ENCODE peak calls at places on chromosome 16, in four cellular contexts. One of them, this sample, is unnamed.

GRCh38 chr16:35637683-35638082 is 2178.3 kb downstream of the TP53TG3F start:
- DNase-seq in lung: no peak
- DNase-seq in GM13977: no peak
- DNase-seq in lower leg skin: no peak
- DNase-seq in this sample: no peak

GRCh38 chr16:55949518-55949917 is 74.3 kb upstream of the CES5A start:
- DNase-seq in lower leg skin: no peak
- DNase-seq in lung: no peak
- DNase-seq in GM13977: no peak
- DNase-seq in this sample: no peak

GRCh38 chr16:70597135-70597534 is 49.2 kb upstream of the IL34 start:
- DNase-seq in lower leg skin: no peak
- DNase-seq in GM13977: no peak
- DNase-seq in lung: no peak
- DNase-seq in this sample: no peak

GRCh38 chr16:22098538-22099255 is 6.4 kb downstream of the VWA3A start:
- DNase-seq in lower leg skin: no peak
- DNase-seq in lung: no peak
- DNase-seq in GM13977: peak; percentile 73
- DNase-seq in this sample: peak; percentile 23

GRCh38 chr16:50925758-50926357 is 184.0 kb downstream of the CYLD start:
- DNase-seq in lower leg skin: peak; percentile 70
- DNase-seq in GM13977: no peak
- DNase-seq in lung: no peak
- DNase-seq in this sample: no peak

GRCh38 chr16:55225972-55226542 is 97.9 kb upstream of the IRX6 start:
- DNase-seq in lung: no peak
- DNase-seq in lower leg skin: no peak
- DNase-seq in GM13977: no peak
- DNase-seq in this sample: no peak

GRCh38 chr16:66426112-66427035 is 721 bp upstream of the BEAN1 start:
- DNase-seq in GM13977: no peak
- DNase-seq in lower leg skin: peak; percentile 75
- DNase-seq in lung: no peak
- DNase-seq in this sample: no peak

GRCh38 chr16:48687421-48688038 is 77.5 kb upstream of the N4BP1 start:
- DNase-seq in GM13977: peak; percentile 64
- DNase-seq in lower leg skin: no peak
- DNase-seq in lung: peak; percentile 41
- DNase-seq in this sample: peak; percentile 62

GRCh38 chr16:46916980-46917379 is 32.8 kb downstream of the GPT2 start:
- DNase-seq in GM13977: no peak
- DNase-seq in lower leg skin: no peak
- DNase-seq in lung: no peak
- DNase-seq in this sample: no peak

GRCh38 chr16:25735645-25736044 is 43.9 kb downstream of the HS3ST4 start:
- DNase-seq in lower leg skin: no peak
- DNase-seq in GM13977: no peak
- DNase-seq in lung: no peak
- DNase-seq in this sample: no peak

GRCh38 chr16:61150351-61150750 is 885.9 kb downstream of the CDH8 start:
- DNase-seq in GM13977: no peak
- DNase-seq in lower leg skin: no peak
- DNase-seq in lung: no peak
- DNase-seq in this sample: no peak

GRCh38 chr16:71250461-71251232 is 20.1 kb upstream of the HYDIN start:
- DNase-seq in lower leg skin: no peak
- DNase-seq in lung: no peak
- DNase-seq in GM13977: no peak
- DNase-seq in this sample: no peak

GRCh38 chr16:51994597-51994996 is 552.3 kb downstream of the TOX3 start:
- DNase-seq in GM13977: no peak
- DNase-seq in lower leg skin: no peak
- DNase-seq in lung: peak; percentile 91
- DNase-seq in this sample: no peak

GRCh38 chr16:68281368-68282063 is 17.2 kb downstream of the SLC7A6 start:
- DNase-seq in lower leg skin: no peak
- DNase-seq in lung: no peak
- DNase-seq in GM13977: no peak
- DNase-seq in this sample: no peak

GRCh38 chr16:84518804-84519341 is 14.4 kb upstream of the MEAK7 start:
- DNase-seq in lung: no peak
- DNase-seq in GM13977: no peak
- DNase-seq in lower leg skin: no peak
- DNase-seq in this sample: no peak

GRCh38 chr16:49638696-49639629 is 216.9 kb downstream of the ZNF423 start:
- DNase-seq in GM13977: no peak
- DNase-seq in lung: no peak
- DNase-seq in lower leg skin: no peak
- DNase-seq in this sample: peak; percentile 36

GRCh38 chr16:78321611-78322010 is 222.2 kb downstream of the WWOX start:
- DNase-seq in GM13977: no peak
- DNase-seq in lower leg skin: no peak
- DNase-seq in lung: no peak
- DNase-seq in this sample: no peak

GRCh38 chr16:87534030-87534653 is 41.3 kb upstream of the ZCCHC14 start:
- DNase-seq in lower leg skin: no peak
- DNase-seq in GM13977: no peak
- DNase-seq in lung: no peak
- DNase-seq in this sample: no peak

GRCh38 chr16:57113664-57114063 is 21.3 kb downstream of the CPNE2 start:
- DNase-seq in lung: no peak
- DNase-seq in GM13977: no peak
- DNase-seq in lower leg skin: no peak
- DNase-seq in this sample: no peak

GRCh38 chr16:29900102-29900887 is at the start of gene ASPHD1:
- DNase-seq in GM13977: peak; percentile 93
- DNase-seq in lower leg skin: peak; percentile 93
- DNase-seq in lung: peak; percentile 70
- DNase-seq in this sample: peak; percentile 65

GRCh38 chr16:66169817-66170216 is 196.7 kb upstream of the CDH5 start:
- DNase-seq in lower leg skin: no peak
- DNase-seq in lung: no peak
- DNase-seq in GM13977: no peak
- DNase-seq in this sample: no peak

GRCh38 chr16:65547799-65548446 is 426.1 kb upstream of the CDH11 start:
- DNase-seq in lower leg skin: no peak
- DNase-seq in GM13977: no peak
- DNase-seq in lung: no peak
- DNase-seq in this sample: no peak

GRCh38 chr16:24999856-25000447 is 15.2 kb downstream of the ARHGAP17 start:
- DNase-seq in lung: no peak
- DNase-seq in GM13977: no peak
- DNase-seq in lower leg skin: no peak
- DNase-seq in this sample: no peak

GRCh38 chr16:62256406-62256805 is 220.2 kb upstream of the CDH8 start:
- DNase-seq in lung: no peak
- DNase-seq in lower leg skin: no peak
- DNase-seq in GM13977: no peak
- DNase-seq in this sample: no peak

GRCh38 chr16:73053379-73054130 is 5.6 kb upstream of the ZFHX3 start:
- DNase-seq in GM13977: no peak
- DNase-seq in lower leg skin: no peak
- DNase-seq in lung: no peak
- DNase-seq in this sample: no peak

GRCh38 chr16:79104567-79104966 is 496.0 kb downstream of the MAF start:
- DNase-seq in GM13977: no peak
- DNase-seq in lung: no peak
- DNase-seq in lower leg skin: no peak
- DNase-seq in this sample: no peak

GRCh38 chr16:56657555-56658430 is at the start of gene MT1F:
- DNase-seq in lower leg skin: peak; percentile 97
- DNase-seq in lung: peak; percentile 94
- DNase-seq in GM13977: peak; percentile 45
- DNase-seq in this sample: peak; percentile 72

DNA sequence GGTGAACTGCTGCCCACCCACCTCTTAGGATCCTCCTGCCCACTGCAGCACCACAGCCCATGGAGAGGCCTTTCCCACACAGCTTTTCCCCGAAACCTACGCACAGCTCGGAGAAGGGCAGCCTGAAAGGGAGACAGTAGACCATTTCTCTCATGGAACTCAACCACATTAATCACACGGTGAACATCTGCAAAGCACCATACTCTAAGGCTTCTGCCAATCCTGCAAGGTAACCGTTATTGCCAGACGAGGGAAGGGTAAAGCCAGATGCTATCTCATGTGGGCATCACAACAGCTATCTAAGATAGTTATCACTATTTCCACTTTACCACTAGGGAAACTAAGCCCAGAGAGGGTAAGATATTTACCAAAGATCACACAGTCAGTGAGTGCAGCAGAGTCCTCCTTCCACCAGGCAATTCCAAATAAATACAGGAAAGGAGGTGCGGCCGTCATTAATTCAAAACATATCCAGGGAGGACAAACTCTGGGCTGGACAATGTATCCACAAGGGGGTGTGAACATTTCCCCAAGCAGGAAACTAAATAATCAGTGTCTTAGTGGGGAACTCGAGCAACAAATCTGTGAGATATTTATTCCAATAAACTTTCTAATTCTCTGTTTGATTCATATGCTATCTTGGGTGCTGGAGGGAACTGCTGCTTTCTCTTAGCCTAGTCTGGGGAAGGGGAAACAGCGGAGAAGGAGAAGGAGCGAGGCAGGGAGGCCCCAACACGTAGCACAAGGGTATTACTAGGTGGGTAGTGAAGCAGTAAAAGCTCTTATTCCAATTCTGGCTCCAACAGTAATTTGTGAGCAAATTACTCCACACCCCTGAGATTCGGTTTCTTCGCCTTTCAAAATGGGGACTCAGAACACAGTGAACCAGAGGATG is 723 bp downstream of the TMEM186 start:
- DNase-seq in GM13977: no peak
- DNase-seq in lower leg skin: no peak
- DNase-seq in lung: no peak
- DNase-seq in this sample: no peak
- TF ChIP-seq CTCF in GM13977: no peak
- TF ChIP-seq CTCF in lower leg skin: no peak
- TF ChIP-seq CTCF in lung: no peak
- TF ChIP-seq CTCF in this sample: no peak

GRCh38 chr16:537415-538335 is 10.2 kb downstream of the CAPN15 start:
- DNase-seq in lower leg skin: no peak
- DNase-seq in lung: no peak
- DNase-seq in GM13977: no peak
- DNase-seq in this sample: no peak
- TF ChIP-seq CTCF in lower leg skin: no peak
- TF ChIP-seq CTCF in lung: no peak
- TF ChIP-seq CTCF in GM13977: no peak
- TF ChIP-seq CTCF in this sample: no peak

DNA sequence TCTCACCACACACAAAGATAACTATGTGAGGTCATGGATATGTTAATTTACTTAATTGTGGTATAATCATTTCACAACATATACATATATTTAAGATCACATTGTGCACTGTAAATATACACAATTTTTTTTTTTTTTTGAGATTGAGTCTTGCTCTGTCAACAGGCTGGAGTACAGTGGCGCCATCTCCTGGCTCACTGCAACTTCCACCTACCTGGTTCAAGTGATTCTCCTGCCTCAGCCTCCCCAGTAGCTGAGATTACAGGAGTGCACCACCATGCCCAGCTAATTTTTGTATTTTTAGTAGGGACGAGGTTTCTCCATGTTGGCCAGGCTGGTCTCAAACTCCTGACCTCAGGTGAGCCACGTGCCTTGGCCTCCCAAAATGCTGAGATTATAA is 11.5 kb upstream of the PRSS54 start:
- DNase-seq in lung: no peak
- DNase-seq in GM13977: no peak
- DNase-seq in lower leg skin: peak; percentile 73
- DNase-seq in this sample: no peak
- TF ChIP-seq CTCF in lung: peak; percentile 3
- TF ChIP-seq CTCF in GM13977: peak; percentile 71
- TF ChIP-seq CTCF in lower leg skin: no peak
- TF ChIP-seq CTCF in this sample: peak; percentile 14

GRCh38 chr16:83402160-83402794 is 405.5 kb upstream of the HSBP1 start:
- DNase-seq in GM13977: no peak
- DNase-seq in lung: no peak
- DNase-seq in lower leg skin: no peak
- DNase-seq in this sample: no peak
- TF ChIP-seq CTCF in GM13977: no peak
- TF ChIP-seq CTCF in lung: no peak
- TF ChIP-seq CTCF in lower leg skin: no peak
- TF ChIP-seq CTCF in this sample: no peak

GRCh38 chr16:88744839-88745521 is 38.7 kb downstream of the CTU2 start:
- DNase-seq in lower leg skin: no peak
- DNase-seq in lung: no peak
- DNase-seq in GM13977: no peak
- DNase-seq in this sample: no peak
- TF ChIP-seq CTCF in lower leg skin: no peak
- TF ChIP-seq CTCF in lung: no peak
- TF ChIP-seq CTCF in GM13977: no peak
- TF ChIP-seq CTCF in this sample: no peak

DNA sequence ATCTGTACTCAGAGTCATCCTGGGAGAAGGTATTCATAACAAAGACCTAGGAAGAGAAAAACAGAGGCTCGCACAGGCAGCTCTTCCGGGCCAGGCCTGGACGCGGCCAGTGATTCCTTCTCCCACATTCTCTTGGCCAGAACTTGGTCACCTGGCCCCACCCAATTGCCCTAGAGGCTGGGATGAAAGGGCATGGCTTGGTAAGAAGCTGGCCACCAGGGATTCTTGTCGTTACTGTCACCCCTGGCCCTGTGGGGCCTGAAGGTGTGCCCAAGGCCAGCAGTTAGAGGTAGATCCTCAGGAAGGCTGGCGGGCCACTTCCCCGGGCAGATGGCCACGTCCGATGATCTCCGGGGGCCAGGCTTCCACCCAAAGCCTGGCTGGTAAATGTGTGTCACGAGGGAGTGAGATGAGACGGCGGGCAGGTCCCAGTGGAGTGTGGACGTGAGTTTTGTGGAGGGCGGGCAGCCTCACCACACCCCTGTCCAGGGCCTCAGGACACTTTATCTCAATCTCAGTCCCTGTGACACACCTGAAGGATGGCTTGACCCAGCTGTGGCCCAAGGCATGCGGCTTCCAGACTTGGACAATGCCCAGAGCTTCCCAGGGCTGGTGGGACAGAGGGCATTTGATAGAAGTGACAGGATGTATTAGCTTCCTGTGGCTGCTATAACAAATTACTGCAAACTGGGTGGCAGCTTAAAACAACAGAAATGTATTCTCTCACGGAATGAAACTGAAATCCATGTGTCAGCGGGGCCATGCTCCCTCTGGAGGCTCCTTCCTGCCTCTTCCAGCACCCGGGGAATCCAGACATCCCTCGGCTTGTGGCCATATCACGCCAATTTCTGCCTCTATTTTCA is 66.3 kb upstream of the GSE1 start:
- DNase-seq in lung: no peak
- DNase-seq in GM13977: no peak
- DNase-seq in lower leg skin: no peak
- DNase-seq in this sample: no peak
- TF ChIP-seq CTCF in lung: no peak
- TF ChIP-seq CTCF in GM13977: no peak
- TF ChIP-seq CTCF in lower leg skin: no peak
- TF ChIP-seq CTCF in this sample: no peak

This sample was measured in nephron progenitor cell.